ENCODE peak calls at places on chromosomes 7 and 10, in five cellular contexts. X is neural progenitor cell, G is mammary epithelial cell, H is colonic mucosa, W is H1. N is an unnamed sample.

GRCh38 chr7:76268376-76268775 is 34.1 kb upstream of the HSPB1 start:
- DNase-seq in X (no peak), G (no peak), H (no peak), W (no peak), N (no peak)

GRCh38 chr10:14153570-14154055 is 177.1 kb downstream of the FRMD4A start:
- DNase-seq in X (no peak), G (no peak), H (no peak), W (no peak), N (no peak)

GRCh38 chr10:52677087-52677486 is 95.5 kb downstream of the MBL2 start:
- DNase-seq in X (no peak), G (no peak), H (no peak), W (no peak), N (no peak)

GRCh38 chr7:153507885-153508284 is 544.3 kb upstream of the DPP6 start:
- DNase-seq in X (no peak), G (no peak), H (no peak), W (no peak), N (no peak)

GRCh38 chr10:6838118-6838517 is 258.0 kb upstream of the PRKCQ start:
- DNase-seq in X (no peak), G (no peak), H (no peak), W (no peak), N (no peak)

GRCh38 chr7:157176771-157177170 is 38.0 kb downstream of the UBE3C start:
- DNase-seq in X (no peak), G (no peak), H (no peak), W (no peak), N (no peak)

GRCh38 chr7:140060788-140061606 is 1.8 kb downstream of the PARP12 start:
- DNase-seq in X (no peak), G (no peak), H (peak; percentile 53), W (no peak), N (no peak)

GRCh38 chr7:29793507-29793906 is 12.8 kb upstream of the WIPF3 start:
- DNase-seq in X (peak; percentile 33), G (no peak), H (no peak), W (no peak), N (no peak)

GRCh38 chr10:76454539-76455137 is 1023.2 kb downstream of the LRMDA start:
- DNase-seq in X (no peak), G (no peak), H (no peak), W (no peak), N (no peak)

GRCh38 chr10:131667047-131667446 is 233.8 kb upstream of the PPP2R2D start:
- DNase-seq in X (no peak), G (no peak), H (no peak), W (no peak), N (no peak)

GRCh38 chr10:108069096-108069495 is 904.6 kb upstream of the SORCS1 start:
- DNase-seq in X (no peak), G (peak; percentile 65), H (no peak), W (no peak), N (no peak)

GRCh38 chr7:151351967-151352366 is 10.4 kb downstream of the NUB1 start:
- DNase-seq in X (no peak), G (no peak), H (no peak), W (no peak), N (no peak)

GRCh38 chr10:12479437-12479844 is 130.1 kb downstream of the CAMK1D start:
- DNase-seq in X (no peak), G (no peak), H (peak; percentile 40), W (no peak), N (no peak)

GRCh38 chr7:137682596-137682995 is 164.2 kb downstream of the DGKI start:
- DNase-seq in X (no peak), G (peak; percentile 69), H (no peak), W (no peak), N (no peak)

GRCh38 chr10:5584895-5585516 is 60.2 kb downstream of the CALML3 start:
- DNase-seq in X (no peak), G (peak; percentile 100), H (no peak), W (peak; percentile 57), N (peak; percentile 97)

GRCh38 chr10:4198216-4198615 is 413.2 kb upstream of the KLF6 start:
- DNase-seq in X (no peak), G (no peak), H (no peak), W (no peak), N (no peak)

GRCh38 chr10:79487296-79488194 is 24.8 kb upstream of the EIF5AL1 start:
- DNase-seq in X (peak; percentile 90), G (peak; percentile 23), H (peak; percentile 49), W (peak; percentile 80), N (no peak)

GRCh38 chr7:28355553-28356319 is 56.6 kb upstream of the CREB5 start:
- DNase-seq in X (no peak), G (no peak), H (no peak), W (no peak), N (no peak)

GRCh38 chr10:60140681-60141632 is 234.6 kb upstream of the CCDC6 start:
- DNase-seq in X (peak; percentile 79), G (no peak), H (peak; percentile 76), W (no peak), N (no peak)

GRCh38 chr7:104240400-104240799 is 32.6 kb upstream of the ORC5 start:
- DNase-seq in X (no peak), G (no peak), H (no peak), W (no peak), N (no peak)

GRCh38 chr7:106279425-106280182 is 5.2 kb downstream of the NAMPT start:
- DNase-seq in X (no peak), G (no peak), H (no peak), W (no peak), N (no peak)

GRCh38 chr10:92508866-92509265 is 65.0 kb downstream of the IDE start:
- DNase-seq in X (no peak), G (no peak), H (no peak), W (no peak), N (no peak)

GRCh38 chr7:5678295-5679046 is 103.0 kb downstream of the RNF216 start:
- DNase-seq in X (no peak), G (no peak), H (no peak), W (no peak), N (no peak)
- TF ChIP-seq CTCF in X (no peak), G (no peak), H (no peak), W (no peak), N (no peak)

DNA sequence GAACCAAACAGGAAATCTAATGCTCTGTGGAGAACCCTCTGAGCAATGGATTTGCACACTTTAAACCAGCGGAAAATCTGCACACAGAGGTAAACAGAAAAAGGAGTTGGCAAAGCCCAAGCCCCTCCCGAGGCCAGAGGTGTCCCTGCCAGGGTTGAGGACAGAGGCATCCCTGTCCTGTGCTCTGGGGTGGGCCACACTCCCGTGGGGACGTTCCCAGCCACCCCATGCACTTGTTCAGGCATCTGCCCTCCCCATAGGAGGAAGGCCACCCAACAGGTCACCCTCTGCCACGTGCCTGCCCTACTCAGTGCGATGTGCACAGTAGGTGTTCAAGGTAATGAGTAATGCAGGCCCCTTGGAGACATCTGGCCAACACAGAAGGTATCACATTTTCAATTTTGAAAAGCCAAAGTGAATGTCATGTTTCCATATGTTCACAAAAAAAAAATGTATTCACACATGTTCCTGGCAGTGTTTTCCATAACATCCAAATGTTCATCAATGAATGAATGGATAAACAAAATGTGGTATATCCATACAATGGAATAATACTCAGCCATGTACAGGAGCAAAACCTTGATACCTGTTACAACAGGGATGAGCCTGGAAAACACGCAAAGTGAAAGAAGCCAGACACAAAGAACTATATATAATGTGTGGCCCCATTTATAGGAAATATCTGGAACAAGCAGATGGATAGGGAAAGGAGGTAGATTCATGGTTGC is 108.1 kb downstream of the EBF3 start:
- DNase-seq in X (no peak), G (no peak), H (no peak), W (no peak), N (no peak)
- H3K9ac ChIP-seq in X (no peak overlapping the region), G (no peak overlapping the region), H (no peak overlapping the region), W (no peak overlapping the region), N (no peak overlapping the region)

GRCh38 chr7:55145606-55146005 is 126.8 kb downstream of the EGFR start:
- DNase-seq in X (no peak), G (no peak), H (no peak), W (no peak), N (no peak)

GRCh38 chr7:55142919-55143600 is 124.2 kb downstream of the EGFR start:
- DNase-seq in X (no peak), G (no peak), H (no peak), W (no peak), N (no peak)

GRCh38 chr7:55147101-55147500 is 128.3 kb downstream of the EGFR start:
- DNase-seq in X (no peak), G (no peak), H (no peak), W (no peak), N (no peak)

GRCh38 chr7:55144955-55145342 is 126.1 kb downstream of the EGFR start:
- DNase-seq in X (peak; percentile 15), G (no peak), H (no peak), W (no peak), N (no peak)

DNA sequence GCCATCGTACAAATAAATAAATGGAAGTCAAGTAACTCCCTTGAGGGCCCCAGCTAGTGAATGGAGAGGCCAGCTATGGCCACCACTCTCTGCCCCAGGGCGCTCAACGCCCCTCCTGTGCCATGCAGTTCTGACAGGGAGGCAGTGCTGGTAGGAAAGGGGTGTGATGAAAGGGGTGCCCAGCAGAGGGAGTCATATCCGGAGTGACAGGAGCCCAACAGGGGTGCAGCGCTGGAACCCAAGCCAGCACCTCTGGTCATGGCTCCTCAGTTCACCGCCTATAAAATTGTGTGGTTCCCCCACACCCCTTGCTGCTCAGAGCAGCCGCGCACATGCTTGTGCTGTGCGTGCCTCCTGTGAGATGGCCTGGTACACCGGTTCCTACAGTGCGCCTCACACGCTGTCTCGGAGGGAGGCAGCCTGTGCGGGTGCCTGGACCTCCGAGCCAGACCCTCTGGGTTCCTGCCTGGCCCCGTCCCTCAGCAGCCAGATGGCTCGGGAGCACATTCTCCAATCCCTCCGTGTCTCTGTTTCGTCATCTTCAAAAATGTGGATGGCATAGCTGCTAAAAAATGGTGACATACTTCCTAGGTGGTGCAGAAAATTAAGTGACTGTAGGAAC is 125.6 kb downstream of the EGFR start:
- DNase-seq in X (peak; percentile 35), G (no peak), H (no peak), W (no peak), N (no peak)
- TF ChIP-seq CTCF in X (peak; percentile 51), G (peak; percentile 18), H (no peak), W (peak; percentile 58), N (peak; percentile 23)

GRCh38 chr7:23012186-23012585 is 1.7 kb downstream of the HYCC1 start:
- DNase-seq in X (no peak), G (no peak), H (no peak), W (no peak), N (no peak)
- H3K9ac ChIP-seq in X (no peak overlapping the region), G (peak overlapping the region; percentile 80), H (no peak overlapping the region), W (no peak overlapping the region), N (peak overlapping the region; percentile 81)

GRCh38 chr7:372546-372938 is 82.6 kb downstream of the FOXL3 start:
- DNase-seq in X (no peak), G (no peak), H (no peak), W (no peak), N (no peak)
- TF ChIP-seq CTCF in X (no peak), G (no peak), H (no peak), W (no peak), N (no peak)

GRCh38 chr7:46152671-46153070 is 231.6 kb upstream of the IGFBP3 start:
- DNase-seq in X (no peak), G (no peak), H (no peak), W (no peak), N (no peak)
- H3K9ac ChIP-seq in X (no peak overlapping the region), G (no peak overlapping the region), H (no peak overlapping the region), W (no peak overlapping the region), N (no peak overlapping the region)

GRCh38 chr10:129536336-129536735 is 69.3 kb downstream of the MGMT start:
- DNase-seq in X (no peak), G (no peak), H (no peak), W (no peak), N (no peak)
- TF ChIP-seq CTCF in X (no peak), G (no peak), H (no peak), W (no peak), N (no peak)

N was measured in keratinocyte.